ENCODE peak calls at places on chromosomes 3 and 15, in nine cellular contexts. B is left ventricle myocardium inferior, V is HepG2, G is dorsolateral prefrontal cortex, Q is tibial artery, D is AG09309, X is heart left ventricle, J is fibroblast of lung, K is AG04450. W is an unnamed sample.

GRCh38 chr15:35393403-35393802 is 152.6 kb downstream of the DPH6 start:
- DNase-seq in Q (no peak), D (no peak), G (no peak), K (no peak), V (no peak), X (no peak), B (no peak), J (no peak), W (no peak)

GRCh38 chr15:52370010-52370409 is 74.4 kb upstream of the MYO5C start:
- DNase-seq in V (no peak), X (no peak), K (no peak), J (peak), B (no peak), G (no peak), Q (peak), D (no peak), W (no peak)

GRCh38 chr3:66588340-66588847 is 87.6 kb upstream of the LRIG1 start:
- DNase-seq in K (peak), B (no peak), J (peak), D (no peak), Q (no peak), V (peak), G (no peak), X (no peak), W (no peak)

GRCh38 chr3:52248816-52249547 is 3.4 kb downstream of the PPM1M start:
- DNase-seq in K (no peak), D (no peak), V (no peak), Q (no peak), G (peak), X (no peak), B (peak), J (peak), W (no peak)

GRCh38 chr15:31353931-31354330 is 27.3 kb downstream of the KLF13 start:
- DNase-seq in X (peak), V (no peak), Q (no peak), K (no peak), B (peak), J (peak), D (no peak), G (peak), W (no peak)

GRCh38 chr15:95018888-95019545 is 787.7 kb downstream of the MCTP2 start:
- DNase-seq in K (peak), B (no peak), D (no peak), Q (no peak), X (no peak), G (no peak), J (peak), V (no peak), W (peak)

GRCh38 chr3:197083486-197083885 is 53.9 kb upstream of the MELTF start:
- DNase-seq in J (peak), X (no peak), V (no peak), D (peak), G (no peak), Q (no peak), B (no peak), K (peak), W (peak)

GRCh38 chr3:24591661-24592555 is 97.3 kb upstream of the THRB start:
- DNase-seq in J (peak), X (no peak), D (peak), V (no peak), G (no peak), Q (no peak), K (no peak), B (no peak), W (no peak)

GRCh38 chr3:8563597-8563996 is 62.0 kb downstream of the LMCD1 start:
- DNase-seq in X (no peak), K (no peak), D (no peak), G (no peak), V (no peak), Q (no peak), J (no peak), B (no peak), W (no peak)

GRCh38 chr3:146542179-146542578 is 2.2 kb downstream of the PLSCR1 start:
- DNase-seq in X (no peak), V (no peak), Q (no peak), J (peak), K (no peak), G (no peak), B (no peak), D (no peak), W (peak)

GRCh38 chr15:41513282-41514227 is at the start of gene LTK:
- DNase-seq in B (no peak), G (no peak), X (no peak), V (no peak), K (no peak), D (no peak), Q (no peak), J (no peak), W (peak)

GRCh38 chr3:46666471-46666845 is 27.0 kb downstream of the ALS2CL start:
- DNase-seq in D (no peak), K (no peak), B (peak), V (no peak), Q (no peak), J (no peak), G (no peak), X (peak), W (no peak)

GRCh38 chr3:78604328-78604727 is 1163.5 kb downstream of the ROBO1 start:
- DNase-seq in G (no peak), X (no peak), J (peak), B (no peak), Q (no peak), D (peak), V (no peak), K (peak), W (no peak)

GRCh38 chr15:96309143-96309542 is 21.4 kb upstream of the NR2F2 start:
- DNase-seq in G (no peak), Q (no peak), D (no peak), B (no peak), V (no peak), X (no peak), K (no peak), J (no peak), W (no peak)

GRCh38 chr3:131731709-131732108 is 228.9 kb upstream of the MRPL3 start:
- DNase-seq in D (no peak), G (no peak), J (no peak), Q (no peak), X (no peak), B (no peak), K (no peak), V (no peak), W (no peak)

GRCh38 chr15:52527898-52528464 is 699 bp downstream of the MYO5A start:
- DNase-seq in D (no peak), G (peak), B (no peak), X (no peak), J (peak), K (no peak), Q (peak), V (no peak), W (no peak)

GRCh38 chr15:89654847-89655805 is at the start of gene KIF7:
- DNase-seq in Q (peak), K (no peak), G (no peak), V (peak), D (no peak), B (no peak), X (no peak), J (peak), W (no peak)

GRCh38 chr3:16069149-16069922 is 105.1 kb upstream of the GALNT15 start:
- DNase-seq in V (peak), K (peak), G (no peak), J (peak), D (peak), X (no peak), B (no peak), Q (no peak), W (no peak)

GRCh38 chr3:105866656-105867653 is 1.9 kb downstream of the CBLB start:
- DNase-seq in K (no peak), V (peak), G (no peak), J (peak), X (no peak), Q (peak), B (no peak), D (no peak), W (no peak)

GRCh38 chr3:15367059-15367458 is 34.7 kb upstream of the SH3BP5 start:
- DNase-seq in Q (no peak), V (no peak), B (no peak), X (no peak), D (no peak), K (no peak), J (peak), G (no peak), W (no peak)

GRCh38 chr3:46368569-46368968 is 2.2 kb upstream of the CCR5 start:
- DNase-seq in X (peak), G (no peak), J (no peak), K (no peak), D (no peak), V (no peak), Q (peak), B (peak), W (peak)

GRCh38 chr3:100159564-100160153 is 45.4 kb upstream of the FILIP1L start:
- DNase-seq in J (peak), Q (no peak), G (no peak), D (peak), X (no peak), B (no peak), K (peak), V (no peak), W (no peak)

GRCh38 chr3:77039606-77040553 is at the start of gene ROBO2:
- DNase-seq in K (no peak), B (peak), J (peak), V (no peak), G (peak), X (peak), Q (peak), D (no peak), W (no peak)

GRCh38 chr15:64430000-64430735 is 30.2 kb upstream of the ZNF609 start:
- DNase-seq in X (peak), G (peak), K (peak), Q (no peak), D (peak), J (peak), B (no peak), V (no peak), W (peak)

GRCh38 chr3:20125289-20125688 is 60.7 kb downstream of the SGO1 start:
- DNase-seq in D (no peak), X (no peak), Q (no peak), V (no peak), G (no peak), B (no peak), J (no peak), K (no peak), W (no peak)

GRCh38 chr3:197367081-197367780 is 68.8 kb upstream of the DLG1 start:
- DNase-seq in G (no peak), J (peak), X (no peak), D (no peak), Q (no peak), K (peak), V (peak), B (no peak), W (no peak)

GRCh38 chr15:41554401-41554800 is 4.6 kb upstream of the TYRO3 start:
- DNase-seq in X (no peak), V (no peak), K (no peak), Q (no peak), D (no peak), J (no peak), G (no peak), B (no peak), W (no peak)

GRCh38 chr3:53156368-53156834 is 4.6 kb upstream of the PRKCD start:
- DNase-seq in V (no peak), J (peak), B (no peak), Q (no peak), D (no peak), K (no peak), X (no peak), G (no peak), W (no peak)

GRCh38 chr15:74320358-74321247 is 46.8 kb downstream of the CYP11A1 start:
- DNase-seq in G (peak), X (peak), D (no peak), B (peak), Q (peak), V (peak), J (no peak), K (no peak), W (peak)

GRCh38 chr3:72907131-72907697 is 19.4 kb downstream of the GXYLT2 start:
- DNase-seq in J (peak), B (no peak), V (no peak), Q (peak), X (peak), D (peak), G (no peak), K (no peak), W (no peak)

GRCh38 chr3:156674911-156675743 is 737 bp downstream of the TIPARP start:
- DNase-seq in K (no peak), G (peak), J (no peak), X (peak), Q (peak), D (no peak), V (no peak), B (peak), W (peak)

DNA sequence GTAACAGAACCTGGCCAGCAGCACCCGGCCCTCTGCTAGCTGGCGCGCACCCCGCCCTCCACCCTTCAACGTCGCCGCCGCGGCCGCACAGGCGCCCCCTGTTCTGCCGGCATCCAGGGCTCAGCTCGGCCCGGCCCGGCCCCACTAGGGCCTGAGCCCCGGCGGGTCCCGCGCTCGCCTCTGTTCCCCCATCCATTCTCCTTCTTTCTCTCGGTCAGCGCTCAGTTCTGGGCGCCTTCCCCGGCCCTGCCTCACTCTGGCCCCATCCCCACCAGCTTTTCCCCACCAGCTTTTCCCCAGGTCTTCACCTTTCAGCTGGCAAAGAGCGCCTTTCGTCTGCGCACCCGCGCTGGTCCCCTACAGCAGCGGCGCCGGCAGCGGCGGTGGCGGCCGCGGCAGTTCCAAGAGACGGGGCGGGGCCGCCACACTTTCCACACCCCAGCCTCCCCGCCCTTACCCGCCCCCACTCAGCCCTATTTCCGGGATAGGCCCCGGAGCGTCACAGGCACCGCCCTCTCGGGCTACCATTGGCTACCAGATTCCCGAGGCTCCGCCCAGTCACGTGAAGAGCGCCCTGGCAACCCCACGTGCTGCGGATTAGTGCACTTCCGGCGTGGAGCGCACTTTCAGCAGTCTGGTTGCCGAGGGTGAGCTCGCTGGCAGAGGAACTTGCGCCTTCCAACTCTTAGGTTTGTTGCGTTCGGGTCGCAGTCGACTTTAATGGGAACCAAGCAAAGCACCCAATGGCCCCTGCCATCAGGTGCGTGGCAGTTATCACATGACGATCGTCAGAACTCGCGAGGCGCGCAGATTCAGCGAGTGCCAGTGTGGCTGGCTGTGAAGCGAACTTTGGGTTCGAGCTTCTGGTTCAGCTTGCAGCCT is at the start of gene EIF5A2:
- DNase-seq in B (peak), X (peak), G (peak), K (peak), V (peak), Q (peak), D (peak), J (peak), W (peak)
- TF ChIP-seq CTCF in B (no peak), X (no peak), G (no peak), K (no peak), V (peak), Q (no peak), D (no peak), J (no peak), W (no peak)

GRCh38 chr3:19103510-19103909 is 44.8 kb upstream of the KCNH8 start:
- DNase-seq in J (no peak), Q (no peak), G (no peak), D (no peak), V (no peak), K (no peak), B (no peak), X (no peak), W (no peak)
- H3K4me3 ChIP-seq in J (no peak), Q (no peak), G (no peak), D (no peak), V (no peak), K (no peak), B (no peak), X (no peak), W (no peak)

GRCh38 chr3:64470436-64470835 is 217.4 kb downstream of the ADAMTS9 start:
- DNase-seq in Q (no peak), D (no peak), J (no peak), V (no peak), G (no peak), X (no peak), K (no peak), B (no peak), W (no peak)

GRCh38 chr3:64473476-64473875 is 214.3 kb downstream of the ADAMTS9 start:
- DNase-seq in J (peak), K (no peak), X (no peak), D (no peak), B (no peak), V (no peak), Q (no peak), G (no peak), W (no peak)

DNA sequence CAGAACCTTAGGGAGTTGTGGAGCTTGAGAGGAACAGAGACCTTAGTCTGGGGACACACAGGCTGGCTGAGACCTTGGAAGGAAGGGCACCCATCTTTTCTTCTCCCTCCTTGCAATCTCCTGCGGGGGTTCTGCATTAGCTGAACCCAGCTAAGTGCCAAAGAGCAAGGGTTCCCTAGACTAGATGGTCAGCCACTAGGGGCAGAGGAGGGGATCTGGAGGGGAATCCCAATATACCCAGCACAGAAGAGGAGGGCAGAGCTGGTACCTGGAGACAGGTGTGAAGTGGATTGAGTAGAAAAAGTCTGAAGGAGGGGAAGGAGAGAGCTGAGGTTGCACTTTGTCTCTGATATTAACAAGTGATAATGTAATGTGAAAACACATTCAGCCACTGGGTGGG is 212.8 kb downstream of the ADAMTS9 start:
- DNase-seq in K (no peak), B (no peak), G (no peak), Q (no peak), D (no peak), V (no peak), J (no peak), X (no peak), W (no peak)
- TF ChIP-seq CTCF in K (peak), B (no peak), G (no peak), Q (no peak), D (peak), V (no peak), J (no peak), X (no peak), W (no peak)

GRCh38 chr3:149815318-149815717 is 2.3 kb downstream of the RNF13 start:
- DNase-seq in Q (no peak), J (no peak), V (no peak), B (no peak), X (no peak), D (no peak), G (no peak), K (no peak), W (peak)
- H3K4me3 ChIP-seq in Q (peak), J (no peak), V (no peak), B (peak), X (peak), D (no peak), G (peak), K (no peak), W (peak)

GRCh38 chr3:58214484-58215316 is 3.9 kb upstream of the DNASE1L3 start:
- DNase-seq in X (no peak), B (no peak), D (no peak), Q (no peak), J (no peak), G (no peak), V (no peak), K (no peak), W (no peak)
- TF ChIP-seq CTCF in X (no peak), B (no peak), D (no peak), Q (no peak), J (no peak), G (no peak), V (no peak), K (no peak), W (no peak)

DNA sequence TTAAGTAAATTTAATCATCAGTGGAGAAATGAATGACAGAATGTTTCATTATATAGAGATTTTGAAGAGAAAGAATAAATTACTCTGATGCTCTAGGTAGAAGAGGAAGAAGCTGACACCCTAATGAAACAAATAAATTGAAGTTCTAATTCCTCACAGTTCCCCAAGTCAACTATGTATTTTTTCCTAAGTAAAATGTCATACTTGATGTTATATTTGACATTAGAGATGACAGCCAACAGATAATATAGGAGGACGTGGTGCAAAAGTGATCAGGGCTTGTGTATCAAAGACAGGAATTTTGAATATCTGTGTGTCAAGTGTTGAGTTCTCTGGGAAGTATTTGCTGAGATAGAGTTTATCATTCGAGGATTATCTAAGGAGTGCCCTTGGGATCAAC is 81.2 kb upstream of the CADPS start:
- DNase-seq in J (no peak), K (no peak), G (no peak), B (no peak), V (no peak), X (no peak), D (no peak), Q (no peak), W (no peak)
- H3K4me3 ChIP-seq in J (no peak), K (no peak), G (no peak), B (no peak), V (no peak), X (no peak), D (no peak), Q (no peak), W (no peak)

GRCh38 chr3:32175607-32176197 is 62.8 kb upstream of the CMTM8 start:
- DNase-seq in Q (no peak), X (peak), K (peak), D (peak), G (peak), B (no peak), V (peak), J (peak), W (peak)
- TF ChIP-seq CTCF in Q (peak), X (peak), K (peak), D (peak), G (peak), B (peak), V (peak), J (peak), W (peak)

GRCh38 chr15:39587291-39587909 is 6.5 kb downstream of the THBS1 start:
- DNase-seq in J (peak), G (no peak), Q (no peak), X (no peak), B (no peak), D (peak), V (no peak), K (no peak), W (no peak)
- H3K4me3 ChIP-seq in J (no peak), G (no peak), Q (no peak), X (no peak), B (no peak), D (peak), V (no peak), K (peak), W (no peak)

W was measured in NB4.